ENCODE peak calls at places on chromosomes 4 and X, in six cellular contexts. F is astrocyte of the spinal cord, D is tibial artery, R is cardiac muscle cell, N is osteoblast, B is neural crest cell. K is an unnamed sample.
A peak's percentile ranks its signal among the peaks of the same experiment; 100 is the strongest.

GRCh38 chrX:153631931-153632611 is 14.9 kb upstream of the DUSP9 start:
- DNase-seq in R (no peak), B (no peak), D (peak; percentile 17), N (peak; percentile 67), F (no peak), K (no peak)

GRCh38 chrX:124736553-124737240 is 390.3 kb downstream of the SH2D1A start:
- DNase-seq in B (no peak), N (no peak), D (no peak), F (no peak), R (no peak), K (no peak)

GRCh38 chr4:31516520-31516919 is 796.4 kb downstream of the PCDH7 start:
- DNase-seq in R (no peak), B (no peak), N (no peak), F (no peak), D (no peak), K (no peak)

GRCh38 chr4:8393593-8394038 is 46.9 kb downstream of the ACOX3 start:
- DNase-seq in F (peak; percentile 97), N (peak; percentile 99), B (peak; percentile 26), D (peak; percentile 84), R (no peak), K (peak; percentile 88)

GRCh38 chr4:12881945-12882589 is 602.1 kb downstream of the RAB28 start:
- DNase-seq in R (no peak), F (no peak), B (no peak), N (no peak), D (no peak), K (no peak)

GRCh38 chrX:68829594-68830485 is 1.0 kb downstream of the EFNB1 start:
- DNase-seq in N (peak; percentile 89), F (peak; percentile 29), D (no peak), R (peak; percentile 54), B (no peak), K (no peak)

GRCh38 chrX:19629541-19629940 is 114.2 kb upstream of the MAP3K15 start:
- DNase-seq in N (peak; percentile 34), B (no peak), F (no peak), R (no peak), D (no peak), K (no peak)

GRCh38 chrX:44785652-44786051 is 58.2 kb upstream of the DUSP21 start:
- DNase-seq in N (peak; percentile 83), B (no peak), D (no peak), F (peak; percentile 70), R (no peak), K (no peak)

GRCh38 chrX:25034889-25035288 is 19.1 kb upstream of the ARX start:
- DNase-seq in N (no peak), D (no peak), B (no peak), R (no peak), F (no peak), K (no peak)

GRCh38 chr4:80611366-80611765 is 275.8 kb downstream of the CFAP299 start:
- DNase-seq in D (no peak), R (no peak), N (no peak), F (no peak), B (no peak), K (no peak)

GRCh38 chr4:177401658-177402273 is 40.5 kb downstream of the AGA start:
- DNase-seq in B (no peak), F (no peak), N (no peak), D (no peak), R (no peak), K (no peak)

GRCh38 chr4:170988446-170988845 is 824.8 kb upstream of the GALNTL6 start:
- DNase-seq in F (no peak), B (no peak), N (no peak), D (no peak), R (no peak), K (no peak)

GRCh38 chrX:12975670-12975965 is 708 bp downstream of the TMSB4X start:
- DNase-seq in F (no peak), B (no peak), N (no peak), D (no peak), R (peak; percentile 54), K (no peak)

GRCh38 chrX:110338850-110339373 is 19.7 kb upstream of the RTL9 start:
- DNase-seq in B (no peak), F (no peak), N (no peak), R (no peak), D (no peak), K (no peak)

GRCh38 chr4:144799486-144799885 is 153.5 kb downstream of the HHIP start:
- DNase-seq in N (peak; percentile 23), D (no peak), F (no peak), R (no peak), B (no peak), K (no peak)

GRCh38 chr4:52752921-52753320 is 1.7 kb upstream of the ERVMER34-1 start:
- DNase-seq in B (no peak), D (no peak), N (peak; percentile 66), F (peak; percentile 33), R (no peak), K (no peak)
- TF ChIP-seq CTCF in B (no peak), D (no peak), N (no peak), F (no peak), R (no peak), K (no peak)

DNA sequence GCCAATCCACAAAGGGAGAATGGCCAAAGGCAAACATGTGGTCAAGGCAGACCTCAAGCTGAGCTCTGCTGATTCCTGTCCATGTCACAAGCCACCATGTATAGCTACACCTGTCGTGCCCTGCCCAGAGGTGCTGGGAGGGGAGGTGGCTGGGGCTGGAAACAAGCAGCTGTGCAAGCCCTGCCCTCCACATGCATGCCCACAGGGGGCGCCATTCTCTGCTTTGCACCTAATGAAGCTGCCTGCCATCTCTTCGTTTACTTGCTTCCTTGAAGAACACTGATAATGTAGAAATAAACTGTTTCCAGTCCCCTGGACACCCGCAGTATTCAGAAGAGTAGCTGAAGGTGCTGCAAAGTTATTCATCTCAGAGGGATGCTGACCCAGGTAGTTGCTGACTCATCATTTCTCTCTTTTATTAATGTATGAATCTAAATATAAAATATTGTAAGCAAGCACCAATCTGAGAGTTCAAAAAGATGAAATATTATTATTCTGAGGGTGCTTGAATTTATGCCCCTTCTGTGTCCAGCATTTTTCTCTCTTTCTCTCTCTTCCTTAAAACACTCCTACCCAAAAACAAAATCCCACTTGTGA is 278.6 kb downstream of the ADGRA3 start:
- DNase-seq in D (no peak), F (no peak), R (peak; percentile 47), N (no peak), B (peak; percentile 39), K (no peak)
- TF ChIP-seq CTCF in D (no peak), F (peak; percentile 29), R (peak; percentile 40), N (peak; percentile 47), B (peak; percentile 63), K (peak; percentile 63)

GRCh38 chrX:120365320-120365719 is 3.4 kb downstream of the ATP1B4 start:
- DNase-seq in D (no peak), N (no peak), R (peak; percentile 71), B (no peak), F (no peak), K (no peak)
- TF ChIP-seq CTCF in D (no peak), N (peak; percentile 48), R (peak; percentile 49), B (peak; percentile 51), F (peak; percentile 53), K (peak; percentile 57)

DNA sequence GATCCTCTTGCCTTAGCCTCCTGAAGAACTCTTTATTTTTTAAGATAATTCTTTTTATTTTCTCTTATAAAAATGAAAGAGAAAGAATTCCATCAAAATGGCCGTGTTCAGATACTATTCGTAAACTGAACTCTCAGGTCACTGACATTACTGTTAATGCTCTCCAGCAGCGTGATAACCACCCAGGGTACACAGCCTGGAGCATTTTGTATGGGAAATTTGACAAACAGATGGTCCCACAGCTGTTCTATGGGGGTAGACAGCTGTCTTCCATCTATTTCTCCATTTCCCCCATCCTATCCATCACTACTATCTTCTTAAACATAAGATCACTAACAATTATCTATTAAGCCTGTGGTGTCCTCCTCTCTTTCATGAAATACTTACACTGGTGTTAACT is 47.8 kb downstream of the SYNPO2 start:
- DNase-seq in N (no peak), R (no peak), F (no peak), B (no peak), D (no peak), K (no peak)
- TF ChIP-seq CTCF in N (no peak), R (no peak), F (no peak), B (no peak), D (no peak), K (no peak)

GRCh38 chr4:88591787-88592599 is at the start of gene HERC3:
- DNase-seq in R (peak; percentile 94), F (peak; percentile 90), D (peak; percentile 96), N (peak; percentile 98), B (peak; percentile 81), K (peak; percentile 59)
- TF ChIP-seq CTCF in R (peak; percentile 1), F (no peak), D (no peak), N (no peak), B (no peak), K (no peak)

GRCh38 chr4:86935833-86936721 is 1.3 kb downstream of the AFF1 start:
- DNase-seq in D (peak; percentile 84), B (no peak), N (peak; percentile 96), F (peak; percentile 73), R (peak; percentile 45), K (no peak)

GRCh38 chr4:86934147-86934771 is 552 bp upstream of the AFF1 start:
- DNase-seq in F (peak; percentile 18), D (no peak), N (peak; percentile 49), B (no peak), R (peak; percentile 31), K (no peak)

GRCh38 chr4:86934772-86935498 is at the start of gene AFF1:
- DNase-seq in F (peak; percentile 88), D (peak; percentile 98), N (peak; percentile 97), R (peak; percentile 96), B (peak; percentile 80), K (peak; percentile 74)

GRCh38 chr4:86939123-86939522 is 4.3 kb downstream of the AFF1 start:
- DNase-seq in B (no peak), D (no peak), F (no peak), R (no peak), N (no peak), K (no peak)

GRCh38 chr4:86935499-86935832 is 655 bp downstream of the AFF1 start:
- DNase-seq in B (no peak), N (no peak), F (no peak), D (peak; percentile 80), R (peak; percentile 47), K (no peak)
- TF ChIP-seq CTCF in B (no peak), N (no peak), F (no peak), D (no peak), R (no peak), K (no peak)